ENCODE peak calls at places on chromosomes 2 and 18, in four cellular contexts. M, G, R and V are unnamed samples.

GRCh38 chr2:127516031-127516430 is 10.3 kb downstream of the IWS1 start:
- DNase-seq in M (no peak), G (no peak), R (peak; percentile 27), V (no peak)

GRCh38 chr2:190551928-190552327 is 17.4 kb upstream of the NEMP2 start:
- DNase-seq in M (no peak), G (no peak), R (no peak), V (no peak)

GRCh38 chr2:150470435-150470834 is 17.0 kb downstream of the RND3 start:
- DNase-seq in M (no peak), G (no peak), R (peak; percentile 21), V (no peak)

GRCh38 chr2:101223814-101224231 is 28.9 kb upstream of the CNOT11 start:
- DNase-seq in M (peak; percentile 97), G (no peak), R (no peak), V (no peak)

GRCh38 chr2:5798083-5798482 is 105.9 kb downstream of the SOX11 start:
- DNase-seq in M (no peak), G (no peak), R (peak; percentile 97), V (no peak)

GRCh38 chr2:148524519-148524919 is 120.0 kb upstream of the EPC2 start:
- DNase-seq in M (no peak), G (no peak), R (no peak), V (no peak)

GRCh38 chr2:96153991-96154431 is 8.8 kb upstream of the DUSP2 start:
- DNase-seq in M (no peak), G (peak; percentile 27), R (no peak), V (no peak)

GRCh38 chr2:232444409-232445148 is 11.4 kb upstream of the ALPI start:
- DNase-seq in M (no peak), G (peak; percentile 56), R (peak; percentile 50), V (peak; percentile 60)

GRCh38 chr2:97740590-97741182 is 27.3 kb downstream of the ZAP70 start:
- DNase-seq in M (no peak), G (peak; percentile 54), R (peak; percentile 14), V (peak; percentile 65)

GRCh38 chr2:126952216-126952615 is 53.5 kb downstream of the TEX51 start:
- DNase-seq in M (no peak), G (no peak), R (no peak), V (no peak)

GRCh38 chr18:57154389-57154788 is 7.5 kb downstream of the BOD1L2 start:
- DNase-seq in M (no peak), G (no peak), R (no peak), V (no peak)

GRCh38 chr18:63155169-63155852 is 164.3 kb downstream of the BCL2 start:
- DNase-seq in M (peak; percentile 88), G (peak; percentile 35), R (no peak), V (peak; percentile 39)

GRCh38 chr2:231927566-231927890 is 1.3 kb upstream of the NPPC start:
- DNase-seq in M (no peak), G (no peak), R (no peak), V (no peak)

GRCh38 chr2:203869207-203869606 is 1.6 kb downstream of the CTLA4 start:
- DNase-seq in M (no peak), G (no peak), R (no peak), V (no peak)
- H3K4me1 ChIP-seq in M (peaks cover 13% of the 10 kb centered on the region), G (no peaks in the 10 kb centered on the region), R (no peaks in the 10 kb centered on the region), V (no peaks in the 10 kb centered on the region)

GRCh38 chr2:142112648-142113278 is 18.1 kb downstream of the LRP1B start:
- DNase-seq in M (no peak), G (no peak), R (peak; percentile 48), V (no peak)
- TF ChIP-seq CEBPB in M (no peak), G (peak; percentile 16), R (peak; percentile 5), V (no peak)

GRCh38 chr2:241126771-241127202 is 22.5 kb downstream of the PASK start:
- DNase-seq in M (no peak), G (no peak), R (no peak), V (no peak)

GRCh38 chr2:241126201-241126611 is 23.1 kb downstream of the PASK start:
- DNase-seq in M (no peak), G (no peak), R (no peak), V (no peak)

GRCh38 chr2:241123816-241124536 is 21.9 kb upstream of the MTERF4 start:
- DNase-seq in M (no peak), G (no peak), R (no peak), V (no peak)

GRCh38 chr2:241128266-241128665 is 21.0 kb downstream of the PASK start:
- DNase-seq in M (no peak), G (no peak), R (no peak), V (no peak)

GRCh38 chr2:241125626-241126025 is 23.5 kb upstream of the MTERF4 start:
- DNase-seq in M (no peak), G (no peak), R (no peak), V (no peak)
- H3K4me2 ChIP-seq in M (peak overlapping the region; percentile 77), G (no peak overlapping the region), R (no peak overlapping the region), V (no peak overlapping the region)

DNA sequence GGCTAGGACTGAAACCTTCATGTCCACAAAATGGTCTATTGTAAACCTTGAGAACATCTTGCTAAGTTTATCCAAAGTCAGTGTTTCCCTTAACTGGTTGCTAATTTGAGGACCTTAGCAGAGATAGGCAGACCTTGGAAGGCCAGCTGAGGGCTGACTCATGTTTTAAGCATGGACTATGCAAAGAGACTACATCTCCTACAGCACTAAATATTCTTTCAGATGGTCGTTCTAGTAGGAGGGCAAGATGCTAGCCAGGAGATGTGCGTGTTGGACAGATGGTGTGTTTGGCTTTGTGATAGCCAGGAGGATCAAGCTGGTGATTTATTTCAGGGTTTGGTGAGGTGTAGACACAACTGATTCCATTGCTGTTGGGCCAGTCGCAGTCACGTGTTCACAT is 75.8 kb downstream of the NRP2 start:
- DNase-seq in M (no peak), G (no peak), R (peak; percentile 93), V (no peak)
- H3K4me1 ChIP-seq in M (no peaks in the 10 kb centered on the region), G (peaks cover 8% of the 10 kb centered on the region), R (peaks cover 33% of the 10 kb centered on the region), V (peaks cover 72% of the 10 kb centered on the region)

DNA sequence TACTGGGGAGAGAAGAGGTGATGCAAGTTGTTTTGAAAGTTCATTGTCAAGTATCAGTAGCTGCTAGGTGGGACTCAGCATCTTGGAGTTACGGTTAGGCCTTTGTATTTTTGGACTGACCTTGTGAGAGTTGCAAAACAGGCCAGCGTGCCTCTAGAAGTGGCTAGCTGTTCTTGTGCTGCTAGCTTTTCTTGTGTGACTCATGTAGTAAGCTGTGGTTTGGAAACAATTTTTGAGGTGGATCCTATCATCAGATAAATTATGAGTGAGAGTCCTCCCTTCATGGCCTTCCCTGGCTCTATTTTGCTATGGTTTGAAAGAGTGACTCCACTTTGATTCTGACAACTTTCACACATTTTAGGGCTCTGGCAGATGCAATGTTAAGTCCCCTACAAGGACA is 409.2 kb upstream of the HS6ST1 start:
- DNase-seq in M (no peak), G (no peak), R (peak; percentile 89), V (no peak)
- TF ChIP-seq CEBPB in M (no peak), G (no peak), R (peak; percentile 92), V (no peak)

DNA sequence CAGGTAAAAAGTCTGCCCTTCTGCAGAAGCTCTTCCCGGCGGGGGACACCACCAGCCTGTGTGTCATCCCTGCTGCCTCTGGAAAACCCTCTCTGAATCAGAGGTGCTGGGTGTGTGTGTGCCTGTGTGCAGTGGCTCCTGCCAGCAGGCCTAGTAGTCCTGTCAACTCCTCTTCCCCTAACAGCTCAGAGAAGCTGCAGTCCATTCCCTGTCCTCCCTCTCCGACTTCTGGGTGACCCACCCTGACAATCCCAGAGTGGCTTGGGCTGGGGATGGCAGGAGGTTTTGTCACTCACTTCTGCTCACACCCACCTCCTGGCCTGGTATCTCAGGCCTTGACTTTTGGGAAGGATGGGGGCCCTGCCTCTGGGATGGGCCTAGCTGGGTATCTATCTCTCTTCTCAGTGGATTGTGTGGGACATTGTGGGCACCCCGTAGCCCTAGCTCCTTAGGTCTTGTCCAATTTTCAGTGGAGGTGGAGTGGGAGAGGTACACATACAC is 2.3 kb downstream of the WNT10A start:
- DNase-seq in M (no peak), G (no peak), R (no peak), V (no peak)
- H3K4me2 ChIP-seq in M (peak overlapping the region; percentile 84), G (peak overlapping the region; percentile 4), R (no peak overlapping the region), V (no peak overlapping the region)

DNA sequence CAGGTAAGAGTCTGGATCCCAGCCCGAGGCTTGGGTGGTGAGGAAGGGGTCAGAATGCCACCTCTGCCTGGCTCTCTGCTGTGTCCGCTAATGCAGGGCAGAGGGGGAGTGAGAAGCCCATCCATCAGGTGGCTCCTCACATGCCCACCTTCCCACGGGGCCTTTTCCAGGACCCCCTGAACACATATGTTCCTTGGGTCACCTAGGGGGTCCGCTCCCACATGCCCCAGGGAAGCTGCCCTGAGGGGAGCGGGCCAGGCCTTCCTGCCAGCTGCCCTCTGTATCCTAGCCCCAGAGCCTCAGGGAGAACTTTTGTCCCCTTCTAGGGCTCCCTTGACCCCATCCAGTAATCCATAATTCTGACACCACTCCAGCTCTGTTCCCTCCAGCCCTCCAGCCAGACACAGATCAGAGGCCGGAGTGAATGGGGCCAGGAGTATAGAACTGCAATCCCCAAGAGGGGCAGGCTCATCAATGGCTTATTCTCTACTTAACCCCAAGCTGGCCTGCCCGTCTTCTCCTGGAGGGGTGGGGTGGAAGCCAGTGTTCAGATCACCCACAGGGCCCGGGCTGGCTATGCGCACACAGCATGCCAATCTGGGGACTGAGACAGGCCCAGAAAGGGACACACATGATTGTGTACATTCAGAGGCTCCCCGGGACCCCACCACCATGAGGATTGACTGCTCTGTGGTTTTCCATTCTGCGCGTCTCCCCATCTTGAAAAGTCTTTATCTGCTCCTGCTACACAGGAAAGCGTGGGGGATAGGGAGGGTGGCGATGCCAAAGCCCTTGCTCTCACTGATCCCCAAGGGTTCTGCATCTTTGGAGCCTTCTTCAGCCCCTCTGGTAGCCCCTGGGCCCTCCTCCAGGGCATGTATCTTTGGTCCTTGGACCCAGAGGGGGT is 1.1 kb downstream of the EMILIN1 start:
- DNase-seq in M (no peak), G (no peak), R (no peak), V (no peak)
- H3K4me1 ChIP-seq in M (peaks cover 38% of the 10 kb centered on the region), G (peaks cover 85% of the 10 kb centered on the region), R (peaks cover 25% of the 10 kb centered on the region), V (peaks cover 7% of the 10 kb centered on the region)

DNA sequence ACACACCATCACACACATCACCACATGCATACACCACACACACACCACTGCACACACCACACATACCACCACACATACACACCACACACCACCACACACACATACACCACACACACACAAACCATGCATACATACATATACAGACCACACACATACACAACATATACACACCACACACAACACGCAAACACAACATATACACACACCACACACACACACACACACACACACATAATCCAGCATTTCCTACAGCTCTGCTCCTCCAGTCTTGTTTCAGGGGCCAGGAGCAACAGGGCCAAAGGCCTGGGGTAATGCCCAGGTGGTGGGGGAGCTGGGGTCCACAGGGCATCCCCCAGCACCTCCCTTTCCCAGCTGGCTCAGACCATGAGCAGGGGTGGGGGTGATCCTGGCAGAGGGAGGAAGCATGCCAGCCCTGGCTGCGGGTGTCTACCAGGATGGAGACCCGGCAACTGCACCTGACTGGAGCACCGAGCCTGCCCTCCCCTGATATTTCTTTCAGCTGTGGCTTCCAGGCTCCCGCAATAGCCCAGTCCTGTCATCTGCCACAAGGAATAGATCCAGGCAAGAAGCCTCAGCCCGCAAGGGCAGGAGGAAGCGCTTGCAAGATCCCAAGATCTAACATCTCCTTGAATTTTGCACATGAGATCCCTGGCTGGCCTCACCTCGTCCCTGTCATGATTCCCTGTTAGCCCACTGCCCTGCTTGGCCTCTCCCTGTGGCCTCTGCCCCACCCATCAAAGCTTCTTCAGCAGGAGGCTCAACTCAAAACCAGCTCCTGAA is 196.9 kb downstream of the TNS1 start:
- DNase-seq in M (no peak), G (no peak), R (no peak), V (no peak)
- TF ChIP-seq CEBPB in M (no peak), G (no peak), R (no peak), V (no peak)